ENCODE peak calls at places on chromosomes 2 and 18, in five cellular contexts. One of them, this sample, is unnamed.

GRCh38 chr2:62340981-62341624 is 145.2 kb downstream of the B3GNT2 start:
- ATAC-seq in A549: no peak
- ATAC-seq in activated CD4-positive, alpha-beta T cell treated with anti-CD3 and anti-CD28 coated beads for 36 hours: no peak
- ATAC-seq in upper lobe of right lung: no peak
- ATAC-seq in Right ventricle myocardium inferior: peak
- ATAC-seq in this sample: peak

GRCh38 chr2:163611557-163611906 is 124.3 kb downstream of the FIGN start:
- ATAC-seq in A549: no peak
- ATAC-seq in activated CD4-positive, alpha-beta T cell treated with anti-CD3 and anti-CD28 coated beads for 36 hours: no peak
- ATAC-seq in upper lobe of right lung: no peak
- ATAC-seq in Right ventricle myocardium inferior: peak
- ATAC-seq in this sample: no peak

GRCh38 chr2:236976271-236977120 is 109.2 kb upstream of the COPS8 start:
- ATAC-seq in A549: no peak
- ATAC-seq in activated CD4-positive, alpha-beta T cell treated with anti-CD3 and anti-CD28 coated beads for 36 hours: no peak
- ATAC-seq in upper lobe of right lung: peak
- ATAC-seq in Right ventricle myocardium inferior: peak
- ATAC-seq in this sample: peak

GRCh38 chr2:62506421-62506750 is 391 bp upstream of the TMEM17 start:
- ATAC-seq in A549: peak
- ATAC-seq in activated CD4-positive, alpha-beta T cell treated with anti-CD3 and anti-CD28 coated beads for 36 hours: peak
- ATAC-seq in upper lobe of right lung: peak
- ATAC-seq in Right ventricle myocardium inferior: no peak
- ATAC-seq in this sample: peak

GRCh38 chr2:43897492-43897891 is 58.7 kb downstream of the ABCG8 start:
- ATAC-seq in A549: no peak
- ATAC-seq in activated CD4-positive, alpha-beta T cell treated with anti-CD3 and anti-CD28 coated beads for 36 hours: no peak
- ATAC-seq in upper lobe of right lung: no peak
- ATAC-seq in Right ventricle myocardium inferior: no peak
- ATAC-seq in this sample: no peak

GRCh38 chr2:217551229-217551909 is 451.4 kb downstream of the TNS1 start:
- ATAC-seq in A549: peak
- ATAC-seq in activated CD4-positive, alpha-beta T cell treated with anti-CD3 and anti-CD28 coated beads for 36 hours: no peak
- ATAC-seq in upper lobe of right lung: peak
- ATAC-seq in Right ventricle myocardium inferior: no peak
- ATAC-seq in this sample: no peak

GRCh38 chr18:40874233-40874632 is 1080.8 kb upstream of the PIK3C3 start:
- ATAC-seq in A549: no peak
- ATAC-seq in activated CD4-positive, alpha-beta T cell treated with anti-CD3 and anti-CD28 coated beads for 36 hours: no peak
- ATAC-seq in upper lobe of right lung: peak
- ATAC-seq in Right ventricle myocardium inferior: no peak
- ATAC-seq in this sample: no peak

GRCh38 chr2:82062469-82062868 is 1757.9 kb upstream of the LRRTM1 start:
- ATAC-seq in A549: no peak
- ATAC-seq in activated CD4-positive, alpha-beta T cell treated with anti-CD3 and anti-CD28 coated beads for 36 hours: no peak
- ATAC-seq in upper lobe of right lung: no peak
- ATAC-seq in Right ventricle myocardium inferior: no peak
- ATAC-seq in this sample: no peak

GRCh38 chr2:238239552-238239871 is 326 bp downstream of the HES6 start:
- ATAC-seq in A549: peak
- ATAC-seq in activated CD4-positive, alpha-beta T cell treated with anti-CD3 and anti-CD28 coated beads for 36 hours: peak
- ATAC-seq in upper lobe of right lung: no peak
- ATAC-seq in Right ventricle myocardium inferior: no peak
- ATAC-seq in this sample: peak

GRCh38 chr2:232647261-232647660 is 13.9 kb downstream of the EFHD1 start:
- ATAC-seq in A549: no peak
- ATAC-seq in activated CD4-positive, alpha-beta T cell treated with anti-CD3 and anti-CD28 coated beads for 36 hours: no peak
- ATAC-seq in upper lobe of right lung: no peak
- ATAC-seq in Right ventricle myocardium inferior: peak
- ATAC-seq in this sample: no peak

GRCh38 chr2:143110759-143111428 is 18.3 kb upstream of the ARHGAP15 start:
- ATAC-seq in A549: peak
- ATAC-seq in activated CD4-positive, alpha-beta T cell treated with anti-CD3 and anti-CD28 coated beads for 36 hours: peak
- ATAC-seq in upper lobe of right lung: peak
- ATAC-seq in Right ventricle myocardium inferior: peak
- ATAC-seq in this sample: peak

GRCh38 chr2:174117951-174118930 is 130.1 kb downstream of the OLA1 start:
- ATAC-seq in A549: peak
- ATAC-seq in activated CD4-positive, alpha-beta T cell treated with anti-CD3 and anti-CD28 coated beads for 36 hours: no peak
- ATAC-seq in upper lobe of right lung: no peak
- ATAC-seq in Right ventricle myocardium inferior: no peak
- ATAC-seq in this sample: no peak

GRCh38 chr2:27281855-27282559 is at the start of gene TRIM54:
- ATAC-seq in A549: peak
- ATAC-seq in activated CD4-positive, alpha-beta T cell treated with anti-CD3 and anti-CD28 coated beads for 36 hours: no peak
- ATAC-seq in upper lobe of right lung: no peak
- ATAC-seq in Right ventricle myocardium inferior: peak
- ATAC-seq in this sample: no peak

GRCh38 chr2:221124542-221125235 is 447.4 kb downstream of the EPHA4 start:
- ATAC-seq in A549: no peak
- ATAC-seq in activated CD4-positive, alpha-beta T cell treated with anti-CD3 and anti-CD28 coated beads for 36 hours: no peak
- ATAC-seq in upper lobe of right lung: no peak
- ATAC-seq in Right ventricle myocardium inferior: no peak
- ATAC-seq in this sample: peak

GRCh38 chr2:25041307-25041927 is 459 bp upstream of the EFR3B start:
- ATAC-seq in A549: peak
- ATAC-seq in activated CD4-positive, alpha-beta T cell treated with anti-CD3 and anti-CD28 coated beads for 36 hours: no peak
- ATAC-seq in upper lobe of right lung: peak
- ATAC-seq in Right ventricle myocardium inferior: peak
- ATAC-seq in this sample: peak